ENCODE peak calls at places on chromosomes 3 and 15, in seven cellular contexts. L is NCI-H2171 treated with DMSO at 0.1 percent for 48 hours; Y is NCI-H345; B is stimulated activated CD8-positive, alpha-beta memory T cell treated with anti-CD3 and anti-CD28 coated beads, Interleukin-2, amount 100 ng/mL, for 1 hour; H is HuH-7.5; I is fibroblast of mammary gland; K is iPS DF 19.7. Q is an unnamed sample.

GRCh38 chr3:12894629-12895028 is 53.3 kb upstream of the RPL32 start:
- DNase-seq in Y (no peak), L (no peak), H (no peak), K (no peak), B (no peak), I (no peak), Q (no peak)

GRCh38 chr3:16338124-16338523 is 73.1 kb downstream of the OXNAD1 start:
- DNase-seq in H (no peak), I (no peak), L (no peak), Y (no peak), B (peak), K (no peak), Q (no peak)

GRCh38 chr15:74598126-74598842 is 17.4 kb upstream of the CLK3 start:
- DNase-seq in H (peak), B (peak), Y (peak), L (no peak), I (peak), K (peak), Q (no peak)

GRCh38 chr3:34364345-34364744 is 565.9 kb downstream of the PDCD6IP start:
- DNase-seq in H (no peak), L (no peak), I (no peak), K (no peak), B (no peak), Y (no peak), Q (peak)

GRCh38 chr3:140050977-140051957 is 116.3 kb downstream of the CLSTN2 start:
- DNase-seq in Y (no peak), B (no peak), H (no peak), K (peak), I (peak), L (peak), Q (peak)

GRCh38 chr15:62592920-62593319 is 427.8 kb upstream of the C2CD4B start:
- DNase-seq in K (no peak), H (no peak), L (no peak), I (no peak), Y (no peak), B (no peak), Q (no peak)

GRCh38 chr3:101900316-101900715 is 51.0 kb downstream of the NFKBIZ start:
- DNase-seq in I (no peak), H (no peak), K (no peak), B (no peak), L (no peak), Y (no peak), Q (no peak)

GRCh38 chr3:18656866-18657265 is 231.7 kb upstream of the SATB1 start:
- DNase-seq in L (no peak), I (no peak), K (no peak), B (no peak), Y (no peak), H (no peak), Q (no peak)

GRCh38 chr15:70199601-70200000 is 101.9 kb upstream of the TLE3 start:
- DNase-seq in H (no peak), K (no peak), B (no peak), L (no peak), I (no peak), Y (no peak), Q (no peak)

GRCh38 chr3:35965908-35966307 is 326.6 kb downstream of the ARPP21 start:
- DNase-seq in Y (peak), B (no peak), H (peak), I (peak), K (no peak), L (peak), Q (peak)

GRCh38 chr15:77001351-77001750 is 6.4 kb downstream of the PSTPIP1 start:
- DNase-seq in I (no peak), H (no peak), K (no peak), B (no peak), L (no peak), Y (no peak), Q (no peak)

GRCh38 chr3:17473761-17474160 is 268.7 kb downstream of the TBC1D5 start:
- DNase-seq in B (no peak), H (no peak), K (no peak), I (peak), L (no peak), Y (no peak), Q (no peak)

GRCh38 chr3:175940881-175941280 is 1081.7 kb downstream of the NAALADL2 start:
- DNase-seq in B (no peak), K (peak), I (no peak), L (no peak), Y (no peak), H (peak), Q (no peak)

GRCh38 chr3:95319921-95320494 is 1257.1 kb downstream of the NSUN3 start:
- DNase-seq in Y (no peak), K (no peak), L (no peak), I (no peak), H (no peak), B (no peak), Q (no peak)

GRCh38 chr3:55765906-55766701 is 279.0 kb upstream of the WNT5A start:
- DNase-seq in I (no peak), L (no peak), B (no peak), K (no peak), Y (no peak), H (no peak), Q (peak)

GRCh38 chr15:49309889-49310288 is 113.2 kb upstream of the FGF7 start:
- DNase-seq in Y (no peak), K (no peak), L (no peak), I (no peak), B (no peak), H (no peak), Q (no peak)

GRCh38 chr3:141183606-141184005 is 48.0 kb upstream of the PXYLP1 start:
- DNase-seq in B (no peak), Y (no peak), K (no peak), I (no peak), H (no peak), L (no peak), Q (no peak)

GRCh38 chr15:80105193-80105984 is 45.9 kb downstream of the ZFAND6 start:
- DNase-seq in K (no peak), H (no peak), Y (no peak), I (peak), B (no peak), L (no peak), Q (no peak)